ENCODE peak calls at places on chromosomes 12 and 14, in five cellular contexts. One of them, this sample, is unnamed.

GRCh38 chr14:24171422-24172260 is at the start of gene REC8:
- DNase-seq in HCT116: no peak
- DNase-seq in sigmoid colon: peak; percentile 95
- DNase-seq in cardiac muscle cell: peak; percentile 91
- DNase-seq in lower lobe of right lung: peak; percentile 87
- DNase-seq in this sample: no peak

GRCh38 chr14:34930591-34931069 is 52.2 kb upstream of the SRP54 start:
- DNase-seq in cardiac muscle cell: no peak
- DNase-seq in lower lobe of right lung: no peak
- DNase-seq in HCT116: no peak
- DNase-seq in sigmoid colon: no peak
- DNase-seq in this sample: no peak

GRCh38 chr12:102603021-102603420 is 122.7 kb upstream of the IGF1 start:
- DNase-seq in cardiac muscle cell: no peak
- DNase-seq in HCT116: no peak
- DNase-seq in sigmoid colon: no peak
- DNase-seq in lower lobe of right lung: no peak
- DNase-seq in this sample: no peak

GRCh38 chr14:84541008-84541407 is 988.9 kb upstream of the FLRT2 start:
- DNase-seq in sigmoid colon: no peak
- DNase-seq in cardiac muscle cell: peak; percentile 73
- DNase-seq in lower lobe of right lung: no peak
- DNase-seq in HCT116: no peak
- DNase-seq in this sample: no peak

GRCh38 chr14:59358105-59358504 is 107.1 kb downstream of the GPR135 start:
- DNase-seq in cardiac muscle cell: peak; percentile 93
- DNase-seq in HCT116: peak; percentile 24
- DNase-seq in sigmoid colon: peak; percentile 81
- DNase-seq in lower lobe of right lung: no peak
- DNase-seq in this sample: peak; percentile 87

GRCh38 chr14:58713677-58714076 is 75.9 kb downstream of the DACT1 start:
- DNase-seq in cardiac muscle cell: no peak
- DNase-seq in sigmoid colon: no peak
- DNase-seq in HCT116: no peak
- DNase-seq in lower lobe of right lung: no peak
- DNase-seq in this sample: no peak

GRCh38 chr12:38905480-38906351 is at the start of gene CPNE8:
- DNase-seq in cardiac muscle cell: peak; percentile 19
- DNase-seq in lower lobe of right lung: peak; percentile 90
- DNase-seq in HCT116: peak; percentile 48
- DNase-seq in sigmoid colon: peak; percentile 95
- DNase-seq in this sample: peak; percentile 24

GRCh38 chr12:30613119-30613830 is 82.4 kb downstream of the IPO8 start:
- DNase-seq in sigmoid colon: no peak
- DNase-seq in HCT116: no peak
- DNase-seq in cardiac muscle cell: no peak
- DNase-seq in lower lobe of right lung: no peak
- DNase-seq in this sample: no peak

GRCh38 chr14:73713206-73713803 is 879 bp downstream of the PNMA1 start:
- DNase-seq in lower lobe of right lung: no peak
- DNase-seq in cardiac muscle cell: peak; percentile 16
- DNase-seq in HCT116: no peak
- DNase-seq in sigmoid colon: no peak
- DNase-seq in this sample: no peak

GRCh38 chr12:50991296-50991695 is 34.9 kb downstream of the SLC11A2 start:
- DNase-seq in cardiac muscle cell: no peak
- DNase-seq in HCT116: no peak
- DNase-seq in sigmoid colon: no peak
- DNase-seq in lower lobe of right lung: no peak
- DNase-seq in this sample: no peak

DNA sequence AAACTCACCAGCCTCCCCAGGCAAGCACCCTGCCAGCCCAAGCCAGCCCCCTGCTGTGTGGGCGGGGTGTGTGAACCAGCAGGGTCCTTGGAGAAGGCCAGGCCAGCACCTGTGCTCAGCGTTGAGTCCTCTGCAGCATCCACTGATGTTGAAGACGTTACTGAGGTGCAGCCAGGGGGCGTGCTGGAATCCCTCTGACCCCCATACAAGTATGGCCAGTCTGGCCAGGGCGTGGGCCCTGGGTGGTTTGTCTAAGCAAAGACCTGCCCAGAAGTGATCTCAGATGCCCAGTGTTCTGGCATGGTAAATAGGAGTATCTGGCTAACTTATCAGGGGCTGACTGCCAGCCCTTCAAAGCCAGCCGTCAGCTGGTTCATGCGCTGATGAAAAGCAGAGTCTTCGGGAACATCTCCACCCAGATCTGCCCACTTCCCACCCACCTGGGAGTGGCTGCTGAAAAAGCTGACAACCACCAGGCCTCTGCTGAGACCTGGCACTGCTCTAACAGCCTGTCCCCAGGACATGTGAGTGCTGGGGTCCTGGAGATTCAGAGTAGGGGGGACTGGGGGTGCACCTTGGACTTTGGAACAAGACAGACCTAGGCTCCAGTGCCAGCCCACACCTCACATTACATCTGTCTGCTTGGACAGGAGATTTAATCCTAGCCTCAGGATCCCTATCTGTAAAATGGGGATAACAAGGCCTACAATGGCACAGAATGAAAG is 41.1 kb downstream of the ACTN1 start:
- DNase-seq in HCT116: no peak
- DNase-seq in cardiac muscle cell: peak; percentile 61
- DNase-seq in sigmoid colon: peak; percentile 95
- DNase-seq in lower lobe of right lung: no peak
- DNase-seq in this sample: no peak
- TF ChIP-seq CTCF in HCT116: peak; percentile 15
- TF ChIP-seq CTCF in cardiac muscle cell: peak; percentile 38
- TF ChIP-seq CTCF in sigmoid colon: no peak
- TF ChIP-seq CTCF in lower lobe of right lung: no peak
- TF ChIP-seq CTCF in this sample: peak; percentile 35

GRCh38 chr14:26194816-26195215 is 403.0 kb downstream of the NOVA1 start:
- DNase-seq in lower lobe of right lung: no peak
- DNase-seq in cardiac muscle cell: no peak
- DNase-seq in HCT116: no peak
- DNase-seq in sigmoid colon: no peak
- DNase-seq in this sample: no peak
- H3K27me3 ChIP-seq in lower lobe of right lung: no peaks in the 10 kb centered on the region
- H3K27me3 ChIP-seq in cardiac muscle cell: no peaks in the 10 kb centered on the region
- H3K27me3 ChIP-seq in HCT116: no peaks in the 10 kb centered on the region
- H3K27me3 ChIP-seq in sigmoid colon: no peaks in the 10 kb centered on the region
- H3K27me3 ChIP-seq in this sample: no peaks in the 10 kb centered on the region

GRCh38 chr14:53538316-53538851 is 385.3 kb upstream of the DDHD1 start:
- DNase-seq in cardiac muscle cell: no peak
- DNase-seq in sigmoid colon: no peak
- DNase-seq in lower lobe of right lung: no peak
- DNase-seq in HCT116: no peak
- DNase-seq in this sample: peak; percentile 71

GRCh38 chr14:53536446-53536845 is 383.3 kb upstream of the DDHD1 start:
- DNase-seq in lower lobe of right lung: no peak
- DNase-seq in sigmoid colon: no peak
- DNase-seq in HCT116: no peak
- DNase-seq in cardiac muscle cell: no peak
- DNase-seq in this sample: no peak

GRCh38 chr14:53537421-53538315 is 384.5 kb upstream of the DDHD1 start:
- DNase-seq in lower lobe of right lung: no peak
- DNase-seq in sigmoid colon: peak; percentile 67
- DNase-seq in HCT116: no peak
- DNase-seq in cardiac muscle cell: no peak
- DNase-seq in this sample: peak; percentile 22

GRCh38 chr14:53542692-53543091 is 389.6 kb upstream of the DDHD1 start:
- DNase-seq in cardiac muscle cell: peak; percentile 65
- DNase-seq in HCT116: no peak
- DNase-seq in lower lobe of right lung: no peak
- DNase-seq in sigmoid colon: no peak
- DNase-seq in this sample: no peak

DNA sequence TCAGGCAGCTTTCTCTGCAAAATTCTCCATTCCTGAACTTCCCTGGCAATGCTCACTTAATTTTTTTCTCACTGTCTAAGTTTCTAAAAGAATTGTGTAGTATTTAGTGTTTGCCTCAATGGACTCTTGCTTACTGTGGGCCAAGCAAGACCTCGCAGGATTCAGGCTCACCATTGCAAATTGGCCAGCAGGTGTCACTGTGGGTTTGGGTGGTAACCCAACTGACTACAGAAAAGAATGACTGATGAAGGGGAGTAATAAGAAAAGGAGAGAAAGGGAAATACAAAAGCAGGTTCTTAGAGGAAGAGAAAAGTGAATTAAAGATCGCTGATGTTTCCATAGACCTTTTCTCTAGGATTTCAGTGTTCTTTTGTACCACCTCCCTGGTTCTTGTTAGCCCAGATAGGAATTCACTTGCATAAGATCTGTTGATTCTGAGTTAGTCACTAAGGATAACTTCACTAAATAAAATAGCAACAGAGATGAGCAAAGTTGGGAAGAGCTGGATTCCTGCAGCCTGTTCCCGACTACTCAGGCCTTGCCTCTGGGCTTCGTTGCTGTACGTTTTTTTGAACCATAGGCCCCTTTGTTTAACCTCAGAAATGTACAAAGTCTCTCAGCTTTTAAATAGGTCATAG is 386.5 kb upstream of the DDHD1 start:
- DNase-seq in lower lobe of right lung: peak; percentile 69
- DNase-seq in HCT116: peak; percentile 71
- DNase-seq in sigmoid colon: peak; percentile 89
- DNase-seq in cardiac muscle cell: peak; percentile 80
- DNase-seq in this sample: peak; percentile 37
- TF ChIP-seq CTCF in lower lobe of right lung: peak; percentile 87
- TF ChIP-seq CTCF in HCT116: peak; percentile 96
- TF ChIP-seq CTCF in sigmoid colon: peak; percentile 72
- TF ChIP-seq CTCF in cardiac muscle cell: peak; percentile 94
- TF ChIP-seq CTCF in this sample: peak; percentile 84

DNA sequence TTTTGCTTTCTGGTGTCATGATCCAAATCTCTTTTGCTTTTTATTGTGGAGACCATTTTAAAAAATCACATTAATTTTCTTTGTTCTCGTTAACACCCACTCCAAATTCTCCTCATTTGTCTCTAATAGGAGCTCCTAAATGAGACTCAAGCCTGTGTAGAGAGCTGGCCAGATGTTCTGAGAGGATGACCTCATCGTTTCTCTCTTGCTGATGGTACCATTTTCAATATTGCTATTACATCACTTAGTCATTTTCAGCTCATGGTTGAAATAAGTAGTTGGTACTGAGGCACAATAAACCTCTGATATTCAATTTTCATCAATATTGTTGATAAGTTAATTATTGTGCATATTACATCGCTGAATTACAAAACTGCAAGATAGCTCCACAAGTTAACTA is 31.5 kb downstream of the SPTB start:
- DNase-seq in HCT116: no peak
- DNase-seq in lower lobe of right lung: no peak
- DNase-seq in cardiac muscle cell: no peak
- DNase-seq in sigmoid colon: no peak
- DNase-seq in this sample: no peak
- H3K27me3 ChIP-seq in HCT116: peaks cover 43% of the 10 kb centered on the region
- H3K27me3 ChIP-seq in lower lobe of right lung: peaks cover 5% of the 10 kb centered on the region
- H3K27me3 ChIP-seq in cardiac muscle cell: no peaks in the 10 kb centered on the region
- H3K27me3 ChIP-seq in sigmoid colon: no peaks in the 10 kb centered on the region
- H3K27me3 ChIP-seq in this sample: peaks cover 22% of the 10 kb centered on the region

DNA sequence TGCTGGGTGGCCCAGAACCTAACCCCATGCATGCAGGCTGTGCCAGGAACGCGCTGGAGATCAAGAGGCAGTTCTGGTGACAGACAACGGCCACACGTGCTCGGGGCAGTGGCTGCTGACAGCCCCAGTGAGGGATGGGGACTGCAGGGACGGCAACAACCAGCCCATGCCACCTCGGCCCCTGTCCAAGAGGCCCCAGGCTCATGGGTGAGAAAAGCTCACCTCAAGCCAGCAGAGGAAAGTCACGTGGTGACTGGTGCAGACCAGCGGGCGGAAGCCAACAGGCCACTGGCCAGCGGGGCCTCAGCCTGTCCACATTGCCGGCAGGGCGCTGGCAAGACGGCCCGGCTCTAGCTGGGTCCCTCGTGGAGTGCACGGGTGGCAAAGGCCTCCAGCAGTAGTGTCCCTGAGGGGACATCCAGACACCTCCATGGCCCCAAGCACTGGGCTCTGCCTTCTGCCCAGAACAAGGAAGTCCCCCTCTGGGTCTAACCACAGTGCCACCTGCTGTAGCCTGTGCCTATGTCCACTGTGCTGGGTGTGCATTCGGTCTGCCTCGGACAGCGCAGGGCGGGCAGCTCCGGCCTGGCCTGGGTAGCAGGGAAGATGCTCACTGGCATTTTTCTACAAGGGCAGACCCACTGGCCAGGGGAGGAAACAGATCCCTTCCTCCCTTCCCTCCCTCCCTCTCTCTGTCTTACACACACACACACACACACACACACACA is 134.1 kb downstream of the NCOR2 start:
- DNase-seq in HCT116: no peak
- DNase-seq in sigmoid colon: no peak
- DNase-seq in cardiac muscle cell: no peak
- DNase-seq in lower lobe of right lung: no peak
- DNase-seq in this sample: no peak
- TF ChIP-seq CTCF in HCT116: no peak
- TF ChIP-seq CTCF in sigmoid colon: no peak
- TF ChIP-seq CTCF in cardiac muscle cell: no peak
- TF ChIP-seq CTCF in lower lobe of right lung: no peak
- TF ChIP-seq CTCF in this sample: no peak